ENCODE peak calls at places on chromosome 15, in seven cellular contexts. W is Calu3; X is stimulated activated CD8-positive, alpha-beta memory T cell treated with anti-CD3 and anti-CD28 coated beads, Interleukin-12 subunit alpha, Interleukin-12 subunit beta, amount 100 ng/mL, for 4 hours; G is body of pancreas; K is OCI-LY7; L is substantia nigra; U is AG04450. F is an unnamed sample.
A peak's percentile ranks its signal among the peaks of the same experiment; 100 is the strongest.

GRCh38 chr15:38671675-38672141 is 107.1 kb upstream of the RASGRP1 start:
- DNase-seq in U (no peak), W (no peak), G (no peak), X (peak; percentile 17), L (no peak), K (peak; percentile 27), F (no peak)

GRCh38 chr15:88987951-88988671 is 74.9 kb upstream of the MFGE8 start:
- DNase-seq in U (peak; percentile 32), G (no peak), L (no peak), W (no peak), K (no peak), X (no peak), F (no peak)

GRCh38 chr15:50979041-50979440 is 70.6 kb downstream of the AP4E1 start:
- DNase-seq in X (no peak), K (no peak), W (no peak), U (no peak), L (no peak), G (no peak), F (no peak)

GRCh38 chr15:37813306-37813705 is 121.1 kb upstream of the TMCO5A start:
- DNase-seq in K (no peak), L (no peak), W (no peak), X (no peak), U (no peak), G (no peak), F (no peak)

GRCh38 chr15:40340740-40341400 is at the start of gene CCDC9B:
- DNase-seq in G (peak; percentile 80), X (no peak), W (peak; percentile 89), U (no peak), L (peak; percentile 92), K (no peak), F (no peak)

GRCh38 chr15:101134780-101135179 is 117.1 kb downstream of the CHSY1 start:
- DNase-seq in L (no peak), G (no peak), K (no peak), X (no peak), U (no peak), W (no peak), F (no peak)

GRCh38 chr15:74438206-74438605 is 4.4 kb upstream of the SEMA7A start:
- DNase-seq in X (no peak), W (no peak), L (no peak), U (no peak), G (no peak), K (no peak), F (no peak)

GRCh38 chr15:98954411-98954810 is 53.2 kb downstream of the PGPEP1L start:
- DNase-seq in G (no peak), L (peak; percentile 83), X (no peak), W (no peak), U (peak; percentile 37), K (no peak), F (no peak)

GRCh38 chr15:57549935-57550334 is 41.8 kb upstream of the MYZAP start:
- DNase-seq in L (no peak), W (no peak), G (no peak), U (no peak), X (no peak), K (no peak), F (no peak)

GRCh38 chr15:99989095-99989494 is 255.9 kb upstream of the LYSMD4 start:
- DNase-seq in U (no peak), G (no peak), W (no peak), X (no peak), K (no peak), L (no peak), F (no peak)

GRCh38 chr15:74174966-74175270 is 1.4 kb downstream of the ISLR start:
- DNase-seq in W (no peak), X (no peak), L (no peak), G (no peak), U (no peak), K (no peak), F (no peak)

GRCh38 chr15:41493205-41493901 is at the start of gene ITPKA:
- DNase-seq in W (peak; percentile 48), L (peak; percentile 55), K (peak; percentile 59), X (peak; percentile 81), U (peak; percentile 29), G (peak; percentile 69), F (peak; percentile 85)

GRCh38 chr15:101172421-101173097 is 79.3 kb downstream of the CHSY1 start:
- DNase-seq in U (no peak), W (no peak), G (no peak), K (no peak), X (no peak), L (no peak), F (no peak)

GRCh38 chr15:67296684-67297083 is 42.1 kb downstream of the IQCH start:
- DNase-seq in G (no peak), X (no peak), K (peak; percentile 67), U (no peak), W (no peak), L (no peak), F (no peak)

GRCh38 chr15:66757030-66757429 is 55.0 kb downstream of the SMAD6 start:
- DNase-seq in W (no peak), L (no peak), U (no peak), K (no peak), X (no peak), G (no peak), F (no peak)

GRCh38 chr15:25556136-25556535 is 117.3 kb upstream of the UBE3A start:
- DNase-seq in X (no peak), L (no peak), U (no peak), K (no peak), G (no peak), W (no peak), F (no peak)

GRCh38 chr15:32952062-32952461 is 234.3 kb downstream of the GREM1 start:
- DNase-seq in X (no peak), K (no peak), L (no peak), G (no peak), U (no peak), W (no peak), F (no peak)

GRCh38 chr15:41870689-41871081 is 23.2 kb downstream of the SPTBN5 start:
- DNase-seq in L (no peak), G (no peak), W (no peak), X (peak; percentile 21), U (peak; percentile 57), K (no peak), F (peak; percentile 39)

GRCh38 chr15:78715930-78716329 is 74.9 kb upstream of the CHRNB4 start:
- DNase-seq in U (no peak), X (no peak), W (no peak), K (no peak), G (no peak), L (no peak), F (no peak)

GRCh38 chr15:28098360-28098765 is 752 bp downstream of the OCA2 start:
- DNase-seq in L (no peak), X (no peak), G (no peak), W (no peak), U (no peak), K (no peak), F (no peak)

GRCh38 chr15:70584838-70585706 is 178.3 kb downstream of the UACA start:
- DNase-seq in K (no peak), L (no peak), X (peak; percentile 28), U (no peak), G (no peak), W (peak; percentile 82), F (peak; percentile 23)

GRCh38 chr15:68492855-68493254 is 60.9 kb upstream of the ITGA11 start:
- DNase-seq in W (no peak), K (no peak), L (no peak), G (no peak), U (no peak), X (no peak), F (no peak)

GRCh38 chr15:43974852-43975251 is 148.1 kb downstream of the WDR76 start:
- DNase-seq in G (no peak), W (no peak), X (no peak), L (no peak), K (peak; percentile 29), U (no peak), F (no peak)

GRCh38 chr15:80157215-80157614 is 4.4 kb downstream of the FAH start:
- DNase-seq in K (peak; percentile 18), X (no peak), L (no peak), W (no peak), U (no peak), G (no peak), F (no peak)

GRCh38 chr15:55402707-55403106 is 5.5 kb downstream of the CCPG1 start:
- DNase-seq in G (no peak), X (no peak), W (no peak), L (no peak), U (no peak), K (peak; percentile 12), F (no peak)

GRCh38 chr15:60096157-60096556 is 92.0 kb downstream of the FOXB1 start:
- DNase-seq in W (no peak), U (no peak), K (no peak), L (no peak), X (no peak), G (no peak), F (no peak)

GRCh38 chr15:90309050-90309449 is 43.0 kb upstream of the ZNF774 start:
- DNase-seq in G (no peak), U (no peak), W (no peak), X (no peak), K (no peak), L (no peak), F (no peak)

GRCh38 chr15:34753236-34753894 is 1.4 kb downstream of the GJD2 start:
- DNase-seq in L (peak; percentile 4), W (no peak), G (peak; percentile 29), K (no peak), U (peak; percentile 27), X (no peak), F (no peak)

GRCh38 chr15:26119322-26119721 is 256.2 kb upstream of the ATP10A start:
- DNase-seq in K (no peak), L (no peak), X (no peak), G (no peak), W (no peak), U (no peak), F (no peak)

F was measured in stimulated activated CD4-positive, alpha-beta T cell treated with anti-CD3 and anti-CD28 coated beads, Interleukin-2, amount 100 ng/mL, for 4 hours.